ENCODE peak calls at places on chromosomes 7 and 10, in ten cellular contexts. One of them, this sample, is unnamed.

GRCh38 chr10:120982507-120982906 is 131.3 kb downstream of the WDR11 start:
- DNase-seq in HFF-Myc: no peak
- DNase-seq in upper lobe of left lung: no peak
- DNase-seq in RWPE1: no peak
- DNase-seq in heart left ventricle: no peak
- DNase-seq in left lung: no peak
- DNase-seq in GM10248: no peak
- DNase-seq in AG04450: no peak
- DNase-seq in brain microvascular endothelial cell: no peak
- DNase-seq in cardiac muscle cell: no peak
- DNase-seq in this sample: no peak

GRCh38 chr7:127527561-127527960 is 57.8 kb downstream of the GCC1 start:
- DNase-seq in left lung: no peak
- DNase-seq in cardiac muscle cell: no peak
- DNase-seq in RWPE1: no peak
- DNase-seq in heart left ventricle: no peak
- DNase-seq in upper lobe of left lung: no peak
- DNase-seq in GM10248: no peak
- DNase-seq in AG04450: no peak
- DNase-seq in brain microvascular endothelial cell: no peak
- DNase-seq in HFF-Myc: no peak
- DNase-seq in this sample: no peak

GRCh38 chr7:11642841-11643240 is 189.2 kb downstream of the THSD7A start:
- DNase-seq in heart left ventricle: no peak
- DNase-seq in GM10248: no peak
- DNase-seq in left lung: no peak
- DNase-seq in upper lobe of left lung: no peak
- DNase-seq in HFF-Myc: no peak
- DNase-seq in AG04450: no peak
- DNase-seq in RWPE1: no peak
- DNase-seq in brain microvascular endothelial cell: no peak
- DNase-seq in cardiac muscle cell: no peak
- DNase-seq in this sample: no peak

GRCh38 chr7:25559581-25560367 is 331.5 kb upstream of the NPVF start:
- DNase-seq in GM10248: no peak
- DNase-seq in RWPE1: no peak
- DNase-seq in upper lobe of left lung: no peak
- DNase-seq in AG04450: no peak
- DNase-seq in brain microvascular endothelial cell: no peak
- DNase-seq in left lung: no peak
- DNase-seq in cardiac muscle cell: no peak
- DNase-seq in heart left ventricle: no peak
- DNase-seq in HFF-Myc: no peak
- DNase-seq in this sample: no peak

GRCh38 chr7:140229591-140230516 is 53.1 kb upstream of the KDM7A start:
- DNase-seq in cardiac muscle cell: no peak
- DNase-seq in HFF-Myc: no peak
- DNase-seq in left lung: peak; percentile 53
- DNase-seq in RWPE1: no peak
- DNase-seq in AG04450: no peak
- DNase-seq in GM10248: peak; percentile 50
- DNase-seq in upper lobe of left lung: peak; percentile 51
- DNase-seq in brain microvascular endothelial cell: no peak
- DNase-seq in heart left ventricle: peak; percentile 40
- DNase-seq in this sample: peak; percentile 52

GRCh38 chr10:11345224-11346054 is 266.0 kb downstream of the USP6NL start:
- DNase-seq in AG04450: no peak
- DNase-seq in upper lobe of left lung: peak; percentile 85
- DNase-seq in heart left ventricle: no peak
- DNase-seq in GM10248: no peak
- DNase-seq in cardiac muscle cell: peak; percentile 23
- DNase-seq in RWPE1: peak; percentile 31
- DNase-seq in brain microvascular endothelial cell: no peak
- DNase-seq in HFF-Myc: no peak
- DNase-seq in left lung: peak; percentile 68
- DNase-seq in this sample: peak; percentile 75

GRCh38 chr10:13949844-13950542 is 363.2 kb downstream of the PRPF18 start:
- DNase-seq in heart left ventricle: no peak
- DNase-seq in cardiac muscle cell: peak; percentile 70
- DNase-seq in left lung: no peak
- DNase-seq in HFF-Myc: no peak
- DNase-seq in RWPE1: no peak
- DNase-seq in brain microvascular endothelial cell: peak; percentile 90
- DNase-seq in AG04450: peak; percentile 33
- DNase-seq in upper lobe of left lung: no peak
- DNase-seq in GM10248: no peak
- DNase-seq in this sample: no peak

GRCh38 chr10:44295619-44296222 is 89.2 kb downstream of the CXCL12 start:
- DNase-seq in GM10248: no peak
- DNase-seq in AG04450: no peak
- DNase-seq in left lung: no peak
- DNase-seq in upper lobe of left lung: no peak
- DNase-seq in brain microvascular endothelial cell: peak; percentile 81
- DNase-seq in heart left ventricle: no peak
- DNase-seq in RWPE1: no peak
- DNase-seq in cardiac muscle cell: peak; percentile 60
- DNase-seq in HFF-Myc: no peak
- DNase-seq in this sample: no peak

GRCh38 chr10:8051109-8051781 is 3.2 kb upstream of the GATA3 start:
- DNase-seq in left lung: no peak
- DNase-seq in cardiac muscle cell: no peak
- DNase-seq in brain microvascular endothelial cell: no peak
- DNase-seq in heart left ventricle: no peak
- DNase-seq in RWPE1: no peak
- DNase-seq in upper lobe of left lung: no peak
- DNase-seq in HFF-Myc: no peak
- DNase-seq in GM10248: no peak
- DNase-seq in AG04450: no peak
- DNase-seq in this sample: no peak

GRCh38 chr10:22539579-22540160 is 174.7 kb downstream of the PIP4K2A start:
- DNase-seq in heart left ventricle: no peak
- DNase-seq in HFF-Myc: no peak
- DNase-seq in cardiac muscle cell: no peak
- DNase-seq in left lung: no peak
- DNase-seq in brain microvascular endothelial cell: no peak
- DNase-seq in RWPE1: no peak
- DNase-seq in GM10248: no peak
- DNase-seq in AG04450: no peak
- DNase-seq in upper lobe of left lung: no peak
- DNase-seq in this sample: no peak

GRCh38 chr7:159130199-159130775 is 14.4 kb downstream of the VIPR2 start:
- DNase-seq in upper lobe of left lung: no peak
- DNase-seq in AG04450: no peak
- DNase-seq in heart left ventricle: no peak
- DNase-seq in brain microvascular endothelial cell: no peak
- DNase-seq in cardiac muscle cell: no peak
- DNase-seq in left lung: no peak
- DNase-seq in RWPE1: no peak
- DNase-seq in GM10248: no peak
- DNase-seq in HFF-Myc: no peak
- DNase-seq in this sample: no peak

GRCh38 chr10:124071141-124071540 is 22.3 kb downstream of the CHST15 start:
- DNase-seq in GM10248: no peak
- DNase-seq in upper lobe of left lung: no peak
- DNase-seq in brain microvascular endothelial cell: no peak
- DNase-seq in cardiac muscle cell: no peak
- DNase-seq in left lung: no peak
- DNase-seq in AG04450: no peak
- DNase-seq in HFF-Myc: no peak
- DNase-seq in RWPE1: no peak
- DNase-seq in heart left ventricle: no peak
- DNase-seq in this sample: no peak

GRCh38 chr7:130732980-130733865 is 784 bp downstream of the KLF14 start:
- DNase-seq in RWPE1: peak; percentile 17
- DNase-seq in cardiac muscle cell: no peak
- DNase-seq in upper lobe of left lung: no peak
- DNase-seq in AG04450: no peak
- DNase-seq in left lung: peak; percentile 36
- DNase-seq in HFF-Myc: no peak
- DNase-seq in heart left ventricle: peak; percentile 28
- DNase-seq in brain microvascular endothelial cell: no peak
- DNase-seq in GM10248: peak; percentile 69
- DNase-seq in this sample: no peak

GRCh38 chr7:30225863-30226361 is 58.5 kb upstream of the ZNRF2 start:
- DNase-seq in cardiac muscle cell: peak; percentile 82
- DNase-seq in RWPE1: peak; percentile 94
- DNase-seq in upper lobe of left lung: peak; percentile 89
- DNase-seq in GM10248: peak; percentile 65
- DNase-seq in left lung: peak; percentile 85
- DNase-seq in heart left ventricle: peak; percentile 71
- DNase-seq in brain microvascular endothelial cell: peak; percentile 12
- DNase-seq in HFF-Myc: no peak
- DNase-seq in AG04450: no peak
- DNase-seq in this sample: peak; percentile 95

DNA sequence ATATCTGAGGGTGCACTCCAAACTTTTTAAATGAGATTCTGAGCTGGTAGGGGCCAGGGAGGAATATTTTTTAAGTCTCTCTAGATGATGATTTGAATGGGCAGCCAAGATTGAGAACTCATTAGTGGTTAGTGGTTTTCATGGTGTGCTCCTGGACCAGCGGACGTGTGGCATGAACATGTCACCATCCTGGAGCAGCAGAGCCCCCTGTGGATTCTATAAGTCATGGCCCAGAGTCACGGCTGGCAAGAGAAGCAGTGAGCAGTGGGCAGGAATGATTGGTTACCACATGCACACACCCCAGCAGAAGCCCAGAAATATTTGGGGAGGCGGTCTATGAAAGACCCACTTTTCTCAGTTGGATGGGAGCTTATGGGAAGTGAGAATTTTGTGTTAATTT is 21.2 kb upstream of the UCN3 start:
- DNase-seq in upper lobe of left lung: no peak
- DNase-seq in RWPE1: no peak
- DNase-seq in cardiac muscle cell: peak; percentile 11
- DNase-seq in heart left ventricle: no peak
- DNase-seq in AG04450: no peak
- DNase-seq in HFF-Myc: peak; percentile 2
- DNase-seq in left lung: no peak
- DNase-seq in brain microvascular endothelial cell: no peak
- DNase-seq in GM10248: no peak
- DNase-seq in this sample: no peak
- TF ChIP-seq CTCF in upper lobe of left lung: no peak
- TF ChIP-seq CTCF in RWPE1: no peak
- TF ChIP-seq CTCF in cardiac muscle cell: peak; percentile 13
- TF ChIP-seq CTCF in heart left ventricle: no peak
- TF ChIP-seq CTCF in AG04450: no peak
- TF ChIP-seq CTCF in HFF-Myc: no peak
- TF ChIP-seq CTCF in left lung: no peak
- TF ChIP-seq CTCF in brain microvascular endothelial cell: peak; percentile 18
- TF ChIP-seq CTCF in GM10248: no peak
- TF ChIP-seq CTCF in this sample: peak; percentile 40

DNA sequence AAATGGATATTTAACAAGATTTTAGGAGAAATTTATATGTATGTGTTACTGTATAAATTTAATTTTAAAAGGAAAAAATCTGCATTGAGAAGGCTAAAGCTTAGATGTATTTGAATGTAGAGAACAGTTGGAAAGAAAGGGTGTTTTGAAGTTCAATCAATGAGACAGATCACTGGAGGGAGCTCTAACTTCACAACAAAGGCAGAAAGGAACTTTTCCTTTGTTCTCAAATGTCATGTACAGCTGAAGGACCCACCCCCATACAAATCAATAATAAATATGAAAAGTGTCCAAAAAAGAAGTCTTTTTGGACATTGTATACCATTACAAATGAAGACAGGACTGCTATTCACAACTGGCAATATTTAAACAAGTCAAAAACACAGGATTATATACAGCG is 403.4 kb downstream of the DNAJB9 start:
- DNase-seq in cardiac muscle cell: peak; percentile 1
- DNase-seq in AG04450: no peak
- DNase-seq in heart left ventricle: no peak
- DNase-seq in HFF-Myc: no peak
- DNase-seq in upper lobe of left lung: no peak
- DNase-seq in RWPE1: no peak
- DNase-seq in left lung: no peak
- DNase-seq in brain microvascular endothelial cell: no peak
- DNase-seq in GM10248: no peak
- DNase-seq in this sample: no peak
- TF ChIP-seq CTCF in cardiac muscle cell: no peak
- TF ChIP-seq CTCF in AG04450: no peak
- TF ChIP-seq CTCF in heart left ventricle: no peak
- TF ChIP-seq CTCF in HFF-Myc: no peak
- TF ChIP-seq CTCF in upper lobe of left lung: no peak
- TF ChIP-seq CTCF in RWPE1: no peak
- TF ChIP-seq CTCF in left lung: no peak
- TF ChIP-seq CTCF in brain microvascular endothelial cell: no peak
- TF ChIP-seq CTCF in GM10248: no peak
- TF ChIP-seq CTCF in this sample: no peak

GRCh38 chr10:21079330-21079658 is 182.2 kb upstream of the NEBL start:
- DNase-seq in brain microvascular endothelial cell: no peak
- DNase-seq in cardiac muscle cell: no peak
- DNase-seq in heart left ventricle: no peak
- DNase-seq in RWPE1: no peak
- DNase-seq in GM10248: no peak
- DNase-seq in upper lobe of left lung: no peak
- DNase-seq in HFF-Myc: no peak
- DNase-seq in AG04450: no peak
- DNase-seq in left lung: no peak
- DNase-seq in this sample: no peak

GRCh38 chr10:21077681-21078080 is 180.6 kb upstream of the NEBL start:
- DNase-seq in cardiac muscle cell: no peak
- DNase-seq in RWPE1: no peak
- DNase-seq in HFF-Myc: no peak
- DNase-seq in upper lobe of left lung: no peak
- DNase-seq in left lung: no peak
- DNase-seq in AG04450: no peak
- DNase-seq in brain microvascular endothelial cell: no peak
- DNase-seq in GM10248: no peak
- DNase-seq in heart left ventricle: no peak
- DNase-seq in this sample: no peak

GRCh38 chr10:21078410-21079329 is 181.6 kb upstream of the NEBL start:
- DNase-seq in brain microvascular endothelial cell: peak; percentile 58
- DNase-seq in left lung: peak; percentile 47
- DNase-seq in heart left ventricle: peak; percentile 66
- DNase-seq in GM10248: peak; percentile 25
- DNase-seq in upper lobe of left lung: peak; percentile 71
- DNase-seq in AG04450: peak; percentile 15
- DNase-seq in RWPE1: peak; percentile 67
- DNase-seq in HFF-Myc: peak; percentile 30
- DNase-seq in cardiac muscle cell: peak; percentile 90
- DNase-seq in this sample: no peak

GRCh38 chr10:21082206-21082605 is 185.1 kb upstream of the NEBL start:
- DNase-seq in left lung: no peak
- DNase-seq in RWPE1: no peak
- DNase-seq in heart left ventricle: no peak
- DNase-seq in cardiac muscle cell: no peak
- DNase-seq in upper lobe of left lung: no peak
- DNase-seq in HFF-Myc: no peak
- DNase-seq in AG04450: no peak
- DNase-seq in GM10248: no peak
- DNase-seq in brain microvascular endothelial cell: no peak
- DNase-seq in this sample: no peak

GRCh38 chr10:21080246-21080645 is 183.1 kb upstream of the NEBL start:
- DNase-seq in heart left ventricle: no peak
- DNase-seq in RWPE1: no peak
- DNase-seq in HFF-Myc: no peak
- DNase-seq in upper lobe of left lung: no peak
- DNase-seq in GM10248: no peak
- DNase-seq in cardiac muscle cell: peak; percentile 33
- DNase-seq in brain microvascular endothelial cell: no peak
- DNase-seq in left lung: no peak
- DNase-seq in AG04450: no peak
- DNase-seq in this sample: no peak
- TF ChIP-seq CTCF in heart left ventricle: no peak
- TF ChIP-seq CTCF in RWPE1: no peak
- TF ChIP-seq CTCF in HFF-Myc: no peak
- TF ChIP-seq CTCF in upper lobe of left lung: no peak
- TF ChIP-seq CTCF in GM10248: no peak
- TF ChIP-seq CTCF in cardiac muscle cell: no peak
- TF ChIP-seq CTCF in brain microvascular endothelial cell: no peak
- TF ChIP-seq CTCF in left lung: no peak
- TF ChIP-seq CTCF in AG04450: no peak
- TF ChIP-seq CTCF in this sample: no peak

GRCh38 chr7:151167197-151167911 is at the start of gene GBX1:
- DNase-seq in cardiac muscle cell: no peak
- DNase-seq in left lung: no peak
- DNase-seq in brain microvascular endothelial cell: no peak
- DNase-seq in heart left ventricle: no peak
- DNase-seq in HFF-Myc: no peak
- DNase-seq in AG04450: no peak
- DNase-seq in RWPE1: no peak
- DNase-seq in upper lobe of left lung: no peak
- DNase-seq in GM10248: no peak
- DNase-seq in this sample: no peak
- TF ChIP-seq CTCF in cardiac muscle cell: no peak
- TF ChIP-seq CTCF in left lung: no peak
- TF ChIP-seq CTCF in brain microvascular endothelial cell: no peak
- TF ChIP-seq CTCF in heart left ventricle: peak; percentile 5
- TF ChIP-seq CTCF in HFF-Myc: no peak
- TF ChIP-seq CTCF in AG04450: no peak
- TF ChIP-seq CTCF in RWPE1: peak; percentile 21
- TF ChIP-seq CTCF in upper lobe of left lung: no peak
- TF ChIP-seq CTCF in GM10248: no peak
- TF ChIP-seq CTCF in this sample: no peak